ENCODE peak calls at places on chromosomes 11 and 22, in five cellular contexts. One of them, this sample, is unnamed.

GRCh38 chr11:102807921-102808320 is 10.0 kb upstream of the MMP1 start:
- DNase-seq in tibial nerve: no peak
- DNase-seq in HCT116: peak; percentile 75
- DNase-seq in A549: peak; percentile 33
- DNase-seq in body of pancreas: peak; percentile 18
- DNase-seq in this sample: no peak

GRCh38 chr11:56624661-56625110 is 10.0 kb upstream of the OR5M1 start:
- DNase-seq in body of pancreas: no peak
- DNase-seq in HCT116: no peak
- DNase-seq in A549: peak; percentile 62
- DNase-seq in tibial nerve: no peak
- DNase-seq in this sample: peak; percentile 23

GRCh38 chr22:45211848-45212247 is 28.8 kb downstream of the KIAA0930 start:
- DNase-seq in tibial nerve: no peak
- DNase-seq in A549: peak; percentile 25
- DNase-seq in HCT116: no peak
- DNase-seq in body of pancreas: no peak
- DNase-seq in this sample: peak; percentile 37

GRCh38 chr11:130295657-130296056 is 19.1 kb downstream of the ZBTB44 start:
- DNase-seq in HCT116: no peak
- DNase-seq in A549: no peak
- DNase-seq in tibial nerve: no peak
- DNase-seq in body of pancreas: no peak
- DNase-seq in this sample: no peak

GRCh38 chr11:12461516-12461915 is 84.1 kb downstream of the PARVA start:
- DNase-seq in body of pancreas: no peak
- DNase-seq in HCT116: no peak
- DNase-seq in A549: no peak
- DNase-seq in tibial nerve: no peak
- DNase-seq in this sample: no peak

GRCh38 chr11:2825886-2826678 is 59.5 kb downstream of the CDKN1C start:
- DNase-seq in HCT116: no peak
- DNase-seq in tibial nerve: peak; percentile 81
- DNase-seq in body of pancreas: peak; percentile 45
- DNase-seq in A549: peak; percentile 20
- DNase-seq in this sample: peak; percentile 92

GRCh38 chr11:106770489-106771100 is 247.7 kb downstream of the GUCY1A2 start:
- DNase-seq in A549: no peak
- DNase-seq in tibial nerve: no peak
- DNase-seq in HCT116: no peak
- DNase-seq in body of pancreas: no peak
- DNase-seq in this sample: no peak

GRCh38 chr22:20904008-20904979 is 12.9 kb upstream of the CRKL start:
- DNase-seq in A549: peak; percentile 48
- DNase-seq in body of pancreas: no peak
- DNase-seq in HCT116: peak; percentile 22
- DNase-seq in tibial nerve: peak; percentile 56
- DNase-seq in this sample: no peak

GRCh38 chr22:45179276-45180049 is 15.7 kb downstream of the NUP50 start:
- DNase-seq in body of pancreas: no peak
- DNase-seq in A549: no peak
- DNase-seq in tibial nerve: no peak
- DNase-seq in HCT116: no peak
- DNase-seq in this sample: no peak

GRCh38 chr11:27309064-27309463 is 54.0 kb downstream of the CCDC34 start:
- DNase-seq in A549: no peak
- DNase-seq in body of pancreas: no peak
- DNase-seq in HCT116: no peak
- DNase-seq in tibial nerve: no peak
- DNase-seq in this sample: no peak

GRCh38 chr22:39908737-39909136 is 7.9 kb downstream of the GRAP2 start:
- DNase-seq in A549: no peak
- DNase-seq in tibial nerve: no peak
- DNase-seq in body of pancreas: no peak
- DNase-seq in HCT116: no peak
- DNase-seq in this sample: peak; percentile 8

GRCh38 chr11:116294630-116295029 is 478.2 kb downstream of the BUD13 start:
- DNase-seq in tibial nerve: no peak
- DNase-seq in HCT116: no peak
- DNase-seq in body of pancreas: no peak
- DNase-seq in A549: no peak
- DNase-seq in this sample: no peak

GRCh38 chr22:39444937-39445465 is 11.8 kb upstream of the MGAT3 start:
- DNase-seq in body of pancreas: no peak
- DNase-seq in tibial nerve: no peak
- DNase-seq in HCT116: no peak
- DNase-seq in A549: no peak
- DNase-seq in this sample: no peak

GRCh38 chr11:1370186-1371025 is 19.3 kb upstream of the BRSK2 start:
- DNase-seq in body of pancreas: no peak
- DNase-seq in tibial nerve: no peak
- DNase-seq in A549: no peak
- DNase-seq in HCT116: no peak
- DNase-seq in this sample: no peak

GRCh38 chr11:13966486-13966885 is 4.0 kb downstream of the SPON1 start:
- DNase-seq in tibial nerve: no peak
- DNase-seq in body of pancreas: no peak
- DNase-seq in HCT116: no peak
- DNase-seq in A549: no peak
- DNase-seq in this sample: no peak

GRCh38 chr11:13963949-13964770 is 1.6 kb downstream of the SPON1 start:
- DNase-seq in tibial nerve: no peak
- DNase-seq in A549: no peak
- DNase-seq in HCT116: no peak
- DNase-seq in body of pancreas: no peak
- DNase-seq in this sample: no peak

GRCh38 chr11:13963169-13963948 is 836 bp downstream of the SPON1 start:
- DNase-seq in HCT116: no peak
- DNase-seq in body of pancreas: no peak
- DNase-seq in A549: no peak
- DNase-seq in tibial nerve: no peak
- DNase-seq in this sample: no peak

GRCh38 chr11:13964771-13965074 is 2.2 kb downstream of the SPON1 start:
- DNase-seq in tibial nerve: no peak
- DNase-seq in HCT116: no peak
- DNase-seq in A549: no peak
- DNase-seq in body of pancreas: no peak
- DNase-seq in this sample: no peak

DNA sequence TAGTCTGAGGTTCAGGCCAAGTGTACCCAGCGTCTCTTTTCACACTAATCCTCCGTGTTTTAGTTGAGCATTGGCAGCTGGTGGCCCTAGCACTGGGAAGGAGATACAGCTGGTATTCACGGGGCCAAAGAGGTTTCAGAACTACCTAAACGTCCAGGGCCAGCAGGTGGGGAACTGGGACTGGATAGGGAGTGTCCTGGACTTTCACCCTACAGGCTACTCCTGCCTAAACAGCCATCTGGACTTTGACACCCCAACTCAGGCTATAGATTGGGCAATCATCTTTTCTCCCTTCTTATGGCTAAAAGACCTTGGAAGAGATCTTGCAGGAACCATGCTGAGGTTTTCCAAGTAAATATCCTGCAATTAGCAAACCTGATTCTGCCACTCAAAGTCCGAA is 2.8 kb downstream of the SPON1 start:
- DNase-seq in HCT116: no peak
- DNase-seq in tibial nerve: no peak
- DNase-seq in body of pancreas: no peak
- DNase-seq in A549: no peak
- DNase-seq in this sample: no peak
- TF ChIP-seq POLR2A in HCT116: no peak
- TF ChIP-seq POLR2A in tibial nerve: no peak
- TF ChIP-seq POLR2A in body of pancreas: no peak
- TF ChIP-seq POLR2A in A549: no peak
- TF ChIP-seq POLR2A in this sample: no peak

GRCh38 chr22:17171313-17172171 is 12.5 kb upstream of the HDHD5 start:
- DNase-seq in tibial nerve: peak; percentile 54
- DNase-seq in body of pancreas: peak; percentile 91
- DNase-seq in HCT116: peak; percentile 82
- DNase-seq in A549: peak; percentile 77
- DNase-seq in this sample: peak; percentile 81
- TF ChIP-seq POLR2A in tibial nerve: no peak
- TF ChIP-seq POLR2A in body of pancreas: peak; percentile 62
- TF ChIP-seq POLR2A in HCT116: peak; percentile 55
- TF ChIP-seq POLR2A in A549: peak; percentile 38
- TF ChIP-seq POLR2A in this sample: peak; percentile 20

GRCh38 chr22:33470456-33470855 is 412.3 kb upstream of the SYN3 start:
- DNase-seq in body of pancreas: no peak
- DNase-seq in HCT116: no peak
- DNase-seq in A549: no peak
- DNase-seq in tibial nerve: no peak
- DNase-seq in this sample: no peak
- TF ChIP-seq POLR2A in body of pancreas: no peak
- TF ChIP-seq POLR2A in HCT116: no peak
- TF ChIP-seq POLR2A in A549: no peak
- TF ChIP-seq POLR2A in tibial nerve: no peak
- TF ChIP-seq POLR2A in this sample: no peak

GRCh38 chr11:126352934-126353801 is 2.3 kb upstream of the ST3GAL4 start:
- DNase-seq in A549: no peak
- DNase-seq in body of pancreas: no peak
- DNase-seq in HCT116: no peak
- DNase-seq in tibial nerve: no peak
- DNase-seq in this sample: peak; percentile 42
- TF ChIP-seq POLR2A in A549: no peak
- TF ChIP-seq POLR2A in body of pancreas: no peak
- TF ChIP-seq POLR2A in HCT116: no peak
- TF ChIP-seq POLR2A in tibial nerve: no peak
- TF ChIP-seq POLR2A in this sample: no peak

GRCh38 chr11:10537587-10537986 is 3.4 kb downstream of the RNF141 start:
- DNase-seq in A549: no peak
- DNase-seq in HCT116: no peak
- DNase-seq in body of pancreas: no peak
- DNase-seq in tibial nerve: no peak
- DNase-seq in this sample: no peak

GRCh38 chr11:10528121-10528520 is 12.9 kb downstream of the RNF141 start:
- DNase-seq in body of pancreas: no peak
- DNase-seq in A549: no peak
- DNase-seq in HCT116: no peak
- DNase-seq in tibial nerve: no peak
- DNase-seq in this sample: no peak

GRCh38 chr11:10529279-10529678 is 11.7 kb downstream of the RNF141 start:
- DNase-seq in A549: no peak
- DNase-seq in body of pancreas: no peak
- DNase-seq in tibial nerve: no peak
- DNase-seq in HCT116: no peak
- DNase-seq in this sample: no peak

GRCh38 chr11:10534331-10534730 is 6.7 kb downstream of the RNF141 start:
- DNase-seq in A549: no peak
- DNase-seq in tibial nerve: no peak
- DNase-seq in body of pancreas: no peak
- DNase-seq in HCT116: no peak
- DNase-seq in this sample: no peak

GRCh38 chr11:10533323-10533722 is 7.7 kb downstream of the RNF141 start:
- DNase-seq in body of pancreas: no peak
- DNase-seq in HCT116: no peak
- DNase-seq in A549: no peak
- DNase-seq in tibial nerve: no peak
- DNase-seq in this sample: no peak
- TF ChIP-seq POLR2A in body of pancreas: no peak
- TF ChIP-seq POLR2A in HCT116: no peak
- TF ChIP-seq POLR2A in A549: no peak
- TF ChIP-seq POLR2A in tibial nerve: no peak
- TF ChIP-seq POLR2A in this sample: no peak

GRCh38 chr11:119121811-119122124 is 388 bp downstream of the HINFP start:
- DNase-seq in HCT116: no peak
- DNase-seq in body of pancreas: no peak
- DNase-seq in tibial nerve: no peak
- DNase-seq in A549: no peak
- DNase-seq in this sample: no peak
- TF ChIP-seq POLR2A in HCT116: no peak
- TF ChIP-seq POLR2A in body of pancreas: no peak
- TF ChIP-seq POLR2A in tibial nerve: no peak
- TF ChIP-seq POLR2A in A549: no peak
- TF ChIP-seq POLR2A in this sample: no peak